ENCODE peak calls at places on chromosome 2, in five cellular contexts. K is suprapubic skin, T is AG04450, A is adrenal gland, G is HCT116. D is an unnamed sample.

GRCh38 chr2:239710953-239711861 is 310.4 kb upstream of the HDAC4 start:
- DNase-seq in K (peak; percentile 56), T (no peak), A (peak; percentile 2), G (no peak), D (no peak)

GRCh38 chr2:128536925-128537620 is 218.4 kb upstream of the HS6ST1 start:
- DNase-seq in K (peak; percentile 29), T (peak; percentile 97), A (peak; percentile 54), G (peak; percentile 77), D (peak; percentile 99)

GRCh38 chr2:177535968-177536514 is 143.5 kb downstream of the AGPS start:
- DNase-seq in K (no peak), T (no peak), A (no peak), G (no peak), D (no peak)

GRCh38 chr2:27903649-27904544 is 13.4 kb downstream of the BABAM2 start:
- DNase-seq in K (no peak), T (no peak), A (no peak), G (peak; percentile 51), D (peak; percentile 83)

GRCh38 chr2:85746313-85747004 is 7.3 kb upstream of the ATOH8 start:
- DNase-seq in K (no peak), T (no peak), A (no peak), G (no peak), D (no peak)

GRCh38 chr2:235864746-235865535 is 303.2 kb downstream of the GBX2 start:
- DNase-seq in K (no peak), T (no peak), A (no peak), G (no peak), D (no peak)

GRCh38 chr2:234074751-234075520 is 24.4 kb downstream of the SPP2 start:
- DNase-seq in K (no peak), T (no peak), A (no peak), G (no peak), D (no peak)

GRCh38 chr2:217313386-217313785 is 453.5 kb upstream of the TNP1 start:
- DNase-seq in K (no peak), T (no peak), A (no peak), G (no peak), D (no peak)

GRCh38 chr2:9641641-9642040 is 10.8 kb upstream of the YWHAQ start:
- DNase-seq in K (no peak), T (no peak), A (no peak), G (no peak), D (no peak)

GRCh38 chr2:152473151-152473857 is 138.3 kb downstream of the FMNL2 start:
- DNase-seq in K (no peak), T (no peak), A (no peak), G (no peak), D (no peak)

GRCh38 chr2:109242654-109243331 is 113.8 kb downstream of the SH3RF3 start:
- DNase-seq in K (peak; percentile 75), T (peak; percentile 69), A (peak; percentile 75), G (no peak), D (peak; percentile 84)

GRCh38 chr2:159873136-159873728 is 75.2 kb upstream of the CD302 start:
- DNase-seq in K (no peak), T (no peak), A (no peak), G (no peak), D (no peak)

GRCh38 chr2:119174216-119174992 is 15.9 kb upstream of the C1QL2 start:
- DNase-seq in K (no peak), T (no peak), A (peak; percentile 41), G (peak; percentile 41), D (no peak)

GRCh38 chr2:15614545-15615309 is 23.1 kb downstream of the DDX1 start:
- DNase-seq in K (no peak), T (no peak), A (peak; percentile 47), G (no peak), D (no peak)

GRCh38 chr2:199848323-199848722 is 2.7 kb downstream of the FTCDNL1 start:
- DNase-seq in K (no peak), T (no peak), A (no peak), G (no peak), D (no peak)

GRCh38 chr2:177255227-177255601 is 9.3 kb downstream of the NFE2L2 start:
- DNase-seq in K (no peak), T (no peak), A (no peak), G (no peak), D (no peak)

GRCh38 chr2:56026828-56027227 is 103.2 kb upstream of the EFEMP1 start:
- DNase-seq in K (no peak), T (no peak), A (no peak), G (no peak), D (no peak)

GRCh38 chr2:38598200-38598990 is 4.3 kb downstream of the HNRNPLL start:
- DNase-seq in K (no peak), T (no peak), A (no peak), G (no peak), D (no peak)
- H3K4me3 ChIP-seq in K (no peak overlapping the region), T (peak overlapping the region; percentile 23), A (no peak overlapping the region), G (no peak overlapping the region), D (no peak overlapping the region)

DNA sequence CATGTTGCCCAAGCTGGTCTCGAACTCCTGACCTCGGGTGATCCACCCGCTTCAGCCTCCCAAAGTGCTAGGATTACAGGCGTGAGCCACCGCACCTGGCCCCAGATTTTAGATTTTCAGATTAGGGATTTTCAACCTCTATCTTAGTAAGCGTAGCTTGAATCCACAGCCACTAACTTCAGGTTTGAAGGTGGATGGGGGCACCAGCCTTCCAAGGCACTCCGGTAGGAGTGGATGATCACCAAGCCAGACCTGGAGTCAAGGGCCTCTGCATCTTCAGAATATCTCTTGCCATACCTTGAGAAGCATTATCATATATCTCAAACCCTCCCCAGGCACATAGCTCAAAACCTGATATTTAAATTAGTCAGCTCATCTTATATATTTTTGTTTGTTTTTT is 17.9 kb downstream of the GALM start:
- DNase-seq in K (no peak), T (no peak), A (peak; percentile 7), G (no peak), D (no peak)
- H3K27ac ChIP-seq in K (no peak overlapping the region), T (no peak overlapping the region), A (no peak overlapping the region), G (no peak overlapping the region), D (no peak overlapping the region)

GRCh38 chr2:67848551-67848950 is 214.3 kb downstream of the C1D start:
- DNase-seq in K (no peak), T (no peak), A (no peak), G (no peak), D (no peak)

GRCh38 chr2:67844024-67844540 is 218.7 kb downstream of the C1D start:
- DNase-seq in K (no peak), T (no peak), A (no peak), G (no peak), D (no peak)

GRCh38 chr2:67842375-67842959 is 220.3 kb downstream of the C1D start:
- DNase-seq in K (no peak), T (no peak), A (no peak), G (no peak), D (no peak)

GRCh38 chr2:67846341-67847070 is 216.3 kb downstream of the C1D start:
- DNase-seq in K (peak; percentile 83), T (peak; percentile 96), A (peak; percentile 90), G (peak; percentile 75), D (peak; percentile 88)

DNA sequence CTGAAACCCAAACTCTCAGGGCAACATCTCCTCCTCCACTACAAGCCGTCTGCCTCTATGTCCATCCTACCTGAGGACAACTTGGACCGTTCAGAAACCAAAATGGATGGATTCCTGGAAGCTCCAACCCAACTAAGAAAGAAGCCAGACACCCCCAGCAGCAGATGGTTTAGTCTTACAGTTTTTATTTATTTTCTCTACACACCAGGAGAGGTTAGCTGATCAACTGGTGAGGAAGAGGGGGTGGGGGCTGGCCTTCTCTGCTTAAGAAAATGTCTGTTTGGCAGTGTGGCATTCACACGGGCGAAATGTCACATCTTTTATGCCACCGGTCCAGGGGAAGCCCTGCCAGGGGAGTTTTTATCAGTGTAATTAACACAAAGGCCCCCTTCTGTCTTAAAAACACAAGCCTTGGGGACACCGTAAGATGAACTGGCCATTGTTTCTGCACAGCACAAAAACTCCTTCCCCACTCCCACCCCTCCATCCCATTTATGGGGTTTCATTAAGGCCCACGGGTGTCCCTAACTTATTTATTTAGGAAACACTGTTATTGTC is 217.2 kb downstream of the C1D start:
- DNase-seq in K (no peak), T (no peak), A (no peak), G (no peak), D (no peak)
- H3K27me3 ChIP-seq in K (no peaks in the 10 kb centered on the region), T (no peaks in the 10 kb centered on the region), A (no peaks in the 10 kb centered on the region), G (peaks cover 57% of the 10 kb centered on the region), D (no peaks in the 10 kb centered on the region)

GRCh38 chr2:25043241-25043867 is 1.5 kb downstream of the EFR3B start:
- DNase-seq in K (no peak), T (peak; percentile 49), A (no peak), G (no peak), D (peak; percentile 91)
- H3K4me3 ChIP-seq in K (peak overlapping the region; percentile 61), T (peak overlapping the region; percentile 63), A (no peak overlapping the region), G (peak overlapping the region; percentile 68), D (peak overlapping the region; percentile 65)

GRCh38 chr2:148719195-148719749 is 74.7 kb downstream of the EPC2 start:
- DNase-seq in K (no peak), T (no peak), A (no peak), G (no peak), D (no peak)

GRCh38 chr2:148719941-148720436 is 75.4 kb downstream of the EPC2 start:
- DNase-seq in K (no peak), T (no peak), A (no peak), G (no peak), D (no peak)

GRCh38 chr2:148720501-148720998 is 76.0 kb downstream of the EPC2 start:
- DNase-seq in K (no peak), T (no peak), A (no peak), G (no peak), D (no peak)

GRCh38 chr2:148721991-148722777 is 77.6 kb downstream of the EPC2 start:
- DNase-seq in K (no peak), T (no peak), A (no peak), G (no peak), D (no peak)

DNA sequence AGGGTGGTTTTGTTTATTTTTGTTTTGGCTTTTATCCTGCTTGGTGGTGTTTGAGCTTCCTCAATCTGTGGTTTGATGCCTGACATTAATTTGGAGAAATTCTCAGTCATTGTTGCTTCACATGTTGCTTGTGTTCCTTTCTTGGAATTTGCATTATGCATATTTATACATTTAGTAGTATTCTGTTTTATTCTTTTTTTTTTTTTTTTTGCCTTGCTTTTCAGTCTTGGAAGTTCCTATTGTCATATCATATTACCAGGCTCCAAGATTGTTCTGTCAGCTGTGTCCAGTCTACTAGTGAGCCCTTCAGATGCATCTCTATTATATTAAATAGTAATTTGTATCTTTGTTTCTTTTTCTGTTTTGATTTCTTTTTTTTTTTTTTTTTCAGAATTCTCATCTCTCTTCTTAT is 77.0 kb downstream of the EPC2 start:
- DNase-seq in K (no peak), T (no peak), A (no peak), G (no peak), D (no peak)
- H3K27ac ChIP-seq in K (no peak overlapping the region), T (no peak overlapping the region), A (no peak overlapping the region), G (no peak overlapping the region), D (no peak overlapping the region)

GRCh38 chr2:104933518-104933917 is 79.6 kb downstream of the POU3F3 start:
- DNase-seq in K (no peak), T (no peak), A (no peak), G (no peak), D (no peak)
- H3K27me3 ChIP-seq in K (peaks cover 2% of the 10 kb centered on the region), T (peaks cover 4% of the 10 kb centered on the region), A (no peaks in the 10 kb centered on the region), G (peaks cover 16% of the 10 kb centered on the region), D (no peaks in the 10 kb centered on the region)

GRCh38 chr2:81282151-81282769 is 977.7 kb upstream of the LRRTM1 start:
- DNase-seq in K (no peak), T (no peak), A (no peak), G (no peak), D (no peak)
- H3K4me3 ChIP-seq in K (no peak overlapping the region), T (no peak overlapping the region), A (no peak overlapping the region), G (no peak overlapping the region), D (no peak overlapping the region)